ENCODE peak calls at places on chromosomes 1 and 21, in seven cellular contexts. Q is PC-9, A is transverse colon, O is endothelial cell of umbilical vein, M is heart left ventricle, W is OCI-LY7, H is PC-3. N is an unnamed sample.

GRCh38 chr1:2582401-2582800 is 4.2 kb upstream of the PRXL2B start:
- DNase-seq in Q (no peak), A (no peak), O (no peak), M (no peak), W (no peak), H (no peak), N (peak; percentile 43)

GRCh38 chr21:38824124-38824822 is 18.5 kb downstream of the ETS2 start:
- DNase-seq in Q (no peak), A (peak; percentile 55), O (peak; percentile 14), M (no peak), W (no peak), H (no peak), N (no peak)

GRCh38 chr1:16217061-16217785 is 4.8 kb upstream of the ARHGEF19 start:
- DNase-seq in Q (peak; percentile 98), A (peak; percentile 100), O (peak; percentile 96), M (peak; percentile 99), W (peak; percentile 97), H (peak; percentile 97), N (peak; percentile 99)

GRCh38 chr1:58358311-58358710 is 188.2 kb downstream of the OMA1 start:
- DNase-seq in Q (no peak), A (no peak), O (no peak), M (no peak), W (no peak), H (peak; percentile 55), N (peak; percentile 15)

GRCh38 chr1:51616903-51617708 is at the start of gene OSBPL9:
- DNase-seq in Q (peak; percentile 83), A (peak; percentile 92), O (peak; percentile 96), M (peak; percentile 91), W (peak; percentile 91), H (peak; percentile 85), N (peak; percentile 92)

GRCh38 chr21:32403201-32403701 is 9.3 kb upstream of the EVA1C start:
- DNase-seq in Q (peak; percentile 36), A (peak; percentile 59), O (peak; percentile 86), M (peak; percentile 74), W (peak; percentile 70), H (peak; percentile 88), N (peak; percentile 85)

GRCh38 chr1:167360120-167360519 is 139.4 kb downstream of the POU2F1 start:
- DNase-seq in Q (no peak), A (no peak), O (no peak), M (no peak), W (no peak), H (peak; percentile 31), N (no peak)

GRCh38 chr1:45236136-45236535 is 29.7 kb upstream of the ZSWIM5 start:
- DNase-seq in Q (no peak), A (no peak), O (no peak), M (no peak), W (no peak), H (no peak), N (no peak)

GRCh38 chr21:46667735-46668380 is 32.4 kb downstream of the PRMT2 start:
- DNase-seq in Q (peak; percentile 35), A (no peak), O (peak; percentile 22), M (no peak), W (no peak), H (peak; percentile 19), N (peak; percentile 30)

GRCh38 chr21:45170987-45171386 is 96.6 kb downstream of the ADARB1 start:
- DNase-seq in Q (no peak), A (no peak), O (no peak), M (no peak), W (no peak), H (no peak), N (no peak)

GRCh38 chr1:32101233-32101681 is 6.6 kb upstream of the KPNA6 start:
- DNase-seq in Q (no peak), A (no peak), O (no peak), M (no peak), W (no peak), H (peak; percentile 73), N (peak; percentile 72)

GRCh38 chr1:184422490-184423233 is 35.8 kb downstream of the C1orf21 start:
- DNase-seq in Q (no peak), A (no peak), O (no peak), M (no peak), W (no peak), H (no peak), N (no peak)

GRCh38 chr1:232813757-232814156 is 8.5 kb downstream of the MAP10 start:
- DNase-seq in Q (no peak), A (no peak), O (no peak), M (no peak), W (no peak), H (no peak), N (no peak)

GRCh38 chr1:155182052-155182550 is 8.5 kb downstream of the TRIM46 start:
- DNase-seq in Q (no peak), A (no peak), O (no peak), M (no peak), W (no peak), H (no peak), N (no peak)

GRCh38 chr1:50271337-50271736 is 151.9 kb downstream of the DMRTA2 start:
- DNase-seq in Q (no peak), A (no peak), O (no peak), M (no peak), W (no peak), H (no peak), N (no peak)

GRCh38 chr21:42705346-42705745 is 51.9 kb downstream of the PDE9A start:
- DNase-seq in Q (no peak), A (no peak), O (no peak), M (no peak), W (no peak), H (no peak), N (no peak)

GRCh38 chr1:108814343-108815125 is 42.4 kb downstream of the AKNAD1 start:
- DNase-seq in Q (no peak), A (no peak), O (no peak), M (no peak), W (no peak), H (no peak), N (peak; percentile 86)

GRCh38 chr1:108816049-108816882 is 40.6 kb downstream of the AKNAD1 start:
- DNase-seq in Q (peak; percentile 43), A (peak; percentile 56), O (peak; percentile 98), M (peak; percentile 73), W (no peak), H (peak; percentile 44), N (peak; percentile 96)

GRCh38 chr1:108817016-108817415 is 39.9 kb downstream of the AKNAD1 start:
- DNase-seq in Q (peak; percentile 19), A (peak; percentile 33), O (no peak), M (peak; percentile 33), W (no peak), H (no peak), N (peak; percentile 54)

GRCh38 chr1:108813326-108813725 is 43.6 kb downstream of the AKNAD1 start:
- DNase-seq in Q (peak; percentile 10), A (no peak), O (no peak), M (no peak), W (no peak), H (peak; percentile 85), N (no peak)

GRCh38 chr1:108815566-108815965 is 41.3 kb downstream of the AKNAD1 start:
- DNase-seq in Q (no peak), A (no peak), O (no peak), M (no peak), W (no peak), H (no peak), N (peak; percentile 20)
- TF ChIP-seq CTCF in Q (no peak), A (no peak), O (no peak), M (no peak), W (no peak), H (no peak), N (no peak)

GRCh38 chr1:156675715-156676311 is 1.4 kb downstream of the NES start:
- DNase-seq in Q (no peak), A (no peak), O (no peak), M (peak; percentile 73), W (no peak), H (no peak), N (no peak)

GRCh38 chr1:156675271-156675708 is 1.9 kb downstream of the NES start:
- DNase-seq in Q (no peak), A (no peak), O (no peak), M (no peak), W (no peak), H (no peak), N (no peak)

GRCh38 chr1:156676450-156676819 is 772 bp downstream of the NES start:
- DNase-seq in Q (no peak), A (no peak), O (peak; percentile 38), M (no peak), W (no peak), H (no peak), N (no peak)

GRCh38 chr1:156677616-156678596 is 699 bp upstream of the NES start:
- DNase-seq in Q (peak; percentile 56), A (peak; percentile 56), O (peak; percentile 83), M (peak; percentile 87), W (peak; percentile 56), H (peak; percentile 75), N (peak; percentile 87)

DNA sequence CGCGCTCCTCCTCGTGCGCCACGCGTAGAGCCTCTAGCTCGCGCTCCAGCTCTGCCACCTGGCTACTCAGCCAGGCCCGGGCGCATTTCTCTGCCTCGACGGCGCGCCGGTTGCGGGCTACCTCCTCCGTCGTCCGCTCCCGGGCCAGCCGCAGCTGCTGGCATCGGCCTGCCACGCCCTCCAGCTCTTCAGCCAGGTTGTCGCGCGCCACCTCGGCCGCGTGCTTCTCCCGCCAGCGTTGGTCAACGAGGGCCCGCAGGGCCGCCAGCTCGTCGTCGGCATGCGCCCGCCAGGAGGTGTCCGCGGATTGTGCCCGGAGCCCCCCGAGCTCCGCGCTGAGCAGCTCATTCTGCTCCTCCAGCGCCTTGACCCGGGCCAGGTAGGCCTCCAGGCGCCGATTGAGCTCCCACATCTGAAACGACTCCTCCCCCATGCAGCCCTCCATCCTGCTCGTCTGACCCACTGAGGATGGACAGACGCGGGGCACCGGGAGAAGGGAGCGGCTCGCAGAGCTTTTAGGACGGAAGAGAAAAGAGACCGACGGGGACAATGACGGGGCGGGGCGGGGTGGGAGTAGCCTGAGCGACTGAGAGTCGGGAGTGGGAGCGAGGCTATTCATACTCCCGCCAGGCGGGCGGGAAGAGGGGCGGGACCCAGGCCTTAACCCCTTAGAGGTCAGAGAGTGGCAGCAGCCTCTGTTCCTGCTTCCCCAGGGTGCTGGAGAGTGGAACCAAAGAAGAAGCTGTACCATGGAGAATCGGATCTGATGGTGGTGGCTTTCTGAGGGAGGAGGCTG is at the start of gene NES:
- DNase-seq in Q (peak; percentile 54), A (peak; percentile 50), O (peak; percentile 52), M (peak; percentile 91), W (no peak), H (peak; percentile 76), N (peak; percentile 74)
- H3K4me3 ChIP-seq in Q (peak within 1 kb of the TSS; percentile 39), A (peak within 1 kb of the TSS; percentile 19), O (peak within 1 kb of the TSS; percentile 50), M (peak within 1 kb of the TSS; percentile 89), W (no peak within 1 kb of the TSS), H (peak within 1 kb of the TSS; percentile 64), N (peak within 1 kb of the TSS; percentile 35)

DNA sequence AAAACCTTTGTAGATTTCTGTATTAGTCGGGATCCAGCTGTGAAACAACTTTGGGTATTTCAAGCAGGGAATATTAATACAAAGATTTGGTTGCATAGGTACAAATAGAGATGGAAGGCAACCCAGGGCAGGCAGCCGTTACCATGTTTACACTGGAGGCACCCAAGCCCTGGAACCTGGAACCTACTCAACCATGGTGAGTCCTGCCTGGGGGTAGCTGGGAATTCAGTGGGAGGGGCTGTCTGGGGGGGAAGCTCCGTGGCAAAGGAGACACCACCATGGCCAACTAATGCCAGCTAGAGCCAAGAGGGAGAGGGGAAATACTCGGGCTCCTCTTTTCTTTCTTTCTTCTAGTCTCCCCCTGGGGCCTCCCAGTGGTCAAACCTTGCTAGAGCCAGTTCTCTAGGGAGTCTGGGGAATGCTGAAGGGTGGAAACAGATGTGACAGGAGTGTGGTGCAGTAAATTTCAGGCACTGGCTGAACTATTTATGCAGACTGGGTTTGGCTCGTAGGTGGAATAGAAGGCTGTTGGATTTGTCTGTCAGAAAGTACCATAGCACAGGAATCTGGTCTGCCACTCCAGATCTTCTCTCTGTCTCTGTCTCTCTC is 91.9 kb upstream of the CACNA1E start:
- DNase-seq in Q (no peak), A (no peak), O (no peak), M (no peak), W (no peak), H (no peak), N (no peak)
- TF ChIP-seq CTCF in Q (no peak), A (no peak), O (no peak), M (no peak), W (no peak), H (no peak), N (no peak)

GRCh38 chr1:243316366-243316989 is 60.6 kb downstream of the SDCCAG8 start:
- DNase-seq in Q (no peak), A (no peak), O (no peak), M (no peak), W (no peak), H (no peak), N (no peak)
- H3K4me3 ChIP-seq in Q (no peak overlapping the region), A (no peak overlapping the region), O (no peak overlapping the region), M (no peak overlapping the region), W (no peak overlapping the region), H (no peak overlapping the region), N (no peak overlapping the region)

N was measured in cardiac fibroblast.